ENCODE peak calls at places on chromosomes 4 and X, in ten cellular contexts. L is left ventricle myocardium inferior, T is esophagus squamous epithelium, U is right atrium auricular region, Q is stomach, A is GM23338, G is breast epithelium, M is psoas muscle, X is PC-3, N is suprapubic skin. Y is an unnamed sample. For H3K36me3, the result is how much of the 10 kb centered on the place peaks cover.

GRCh38 chrX:155864655-155865054 is 16.5 kb upstream of the VAMP7 start:
- DNase-seq in L (no peak), T (no peak), U (no peak), Q (no peak), A (peak), G (no peak), M (no peak), X (peak), N (no peak), Y (no peak)

GRCh38 chr4:14169460-14169859 is 541.9 kb upstream of the BOD1L1 start:
- DNase-seq in L (no peak), T (no peak), U (no peak), Q (no peak), A (no peak), G (no peak), M (no peak), X (peak), N (no peak), Y (no peak)

GRCh38 chr4:107870236-107870635 is 45.5 kb downstream of the SGMS2 start:
- DNase-seq in L (no peak), T (no peak), U (no peak), Q (no peak), A (no peak), G (no peak), M (no peak), X (no peak), N (no peak), Y (no peak)

GRCh38 chr4:3729188-3729884 is 36.8 kb upstream of the ADRA2C start:
- DNase-seq in L (no peak), T (no peak), U (no peak), Q (no peak), A (no peak), G (no peak), M (no peak), X (no peak), N (no peak), Y (no peak)

GRCh38 chr4:110854021-110854678 is 231.3 kb upstream of the PITX2 start:
- DNase-seq in L (no peak), T (no peak), U (no peak), Q (no peak), A (no peak), G (peak), M (no peak), X (peak), N (no peak), Y (no peak)

GRCh38 chr4:142549248-142549647 is 296.9 kb downstream of the INPP4B start:
- DNase-seq in L (no peak), T (no peak), U (no peak), Q (no peak), A (no peak), G (no peak), M (no peak), X (peak), N (no peak), Y (no peak)

GRCh38 chr4:139508581-139509237 is 47.3 kb downstream of the SETD7 start:
- DNase-seq in L (no peak), T (no peak), U (no peak), Q (no peak), A (no peak), G (no peak), M (no peak), X (no peak), N (no peak), Y (no peak)

GRCh38 chrX:152635941-152636340 is 1.8 kb upstream of the GABRQ start:
- DNase-seq in L (no peak), T (no peak), U (no peak), Q (no peak), A (peak), G (peak), M (no peak), X (peak), N (no peak), Y (peak)

GRCh38 chr4:185424905-185425599 is 712 bp downstream of the UFSP2 start:
- DNase-seq in L (no peak), T (no peak), U (no peak), Q (no peak), A (no peak), G (no peak), M (no peak), X (no peak), N (no peak), Y (no peak)

GRCh38 chr4:121784975-121785374 is 16.1 kb upstream of the EXOSC9 start:
- DNase-seq in L (no peak), T (no peak), U (no peak), Q (no peak), A (no peak), G (peak), M (no peak), X (peak), N (no peak), Y (no peak)

GRCh38 chr4:120291541-120291940 is 224.9 kb upstream of the MAD2L1 start:
- DNase-seq in L (no peak), T (no peak), U (no peak), Q (no peak), A (no peak), G (no peak), M (no peak), X (no peak), N (no peak), Y (no peak)

GRCh38 chr4:120290553-120290952 is 223.9 kb upstream of the MAD2L1 start:
- DNase-seq in L (no peak), T (no peak), U (no peak), Q (no peak), A (no peak), G (no peak), M (no peak), X (no peak), N (no peak), Y (no peak)

DNA sequence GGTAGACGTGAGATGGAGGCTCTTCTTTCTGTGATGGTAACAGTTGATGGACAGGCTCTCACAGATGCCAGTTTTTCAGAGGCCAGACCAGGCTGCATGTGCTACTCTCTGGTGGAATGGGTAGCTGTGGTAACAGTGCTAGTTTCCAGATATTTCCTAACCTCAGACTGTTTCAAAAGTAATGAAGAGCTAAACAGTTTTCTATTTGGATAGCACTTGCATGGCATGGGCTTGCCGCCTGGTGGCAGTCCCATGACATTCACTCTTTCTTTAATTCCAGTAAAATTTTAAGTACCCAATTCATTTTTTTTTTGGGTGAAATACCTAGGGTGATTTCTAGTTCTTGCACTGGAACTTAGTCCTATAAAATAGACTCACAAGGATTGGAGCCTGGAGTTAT is 220.2 kb upstream of the MAD2L1 start:
- DNase-seq in L (no peak), T (no peak), U (no peak), Q (no peak), A (peak), G (no peak), M (no peak), X (peak), N (no peak), Y (no peak)
- TF ChIP-seq CTCF in L (no peak), T (no peak), U (no peak), Q (no peak), A (peak), G (no peak), M (no peak), X (peak), N (no peak), Y (no peak)

GRCh38 chr4:58843456-58843855 is 1733.3 kb upstream of the IGFBP7 start:
- DNase-seq in L (no peak), T (no peak), U (no peak), Q (no peak), A (no peak), G (no peak), M (no peak), X (no peak), N (no peak), Y (no peak)
- H3K36me3 ChIP-seq in L (under half), T (under half), U (under half), Q (under half), A (under half), G (under half), M (under half), X (under half), N (under half), Y (under half)

GRCh38 chrX:19912-20571 is 261.1 kb upstream of the PLCXD1 start:
- DNase-seq in L (no peak), T (no peak), U (no peak), Q (no peak), A (peak), G (no peak), M (peak), X (peak), N (no peak), Y (no peak)
- TF ChIP-seq CTCF in L (no peak), T (no peak), U (no peak), Q (no peak), A (no peak), G (no peak), M (no peak), X (no peak), N (no peak), Y (no peak)

GRCh38 chr4:8609824-8610350 is 17.3 kb downstream of the CPZ start:
- DNase-seq in L (no peak), T (no peak), U (no peak), Q (no peak), A (no peak), G (no peak), M (no peak), X (no peak), N (no peak), Y (no peak)
- H3K36me3 ChIP-seq in L (under half), T (under half), U (under half), Q (under half), A (under half), G (under half), M (under half), X (under half), N (under half), Y (under half)

GRCh38 chrX:97605271-97605670 is 721.6 kb downstream of the RPA4 start:
- DNase-seq in L (no peak), T (no peak), U (no peak), Q (no peak), A (no peak), G (no peak), M (no peak), X (no peak), N (no peak), Y (no peak)
- TF ChIP-seq CTCF in L (no peak), T (no peak), U (no peak), Q (no peak), A (no peak), G (no peak), M (no peak), X (no peak), N (no peak), Y (no peak)

GRCh38 chr4:48553720-48554119 is 63.7 kb downstream of the ZAR1 start:
- DNase-seq in L (no peak), T (no peak), U (no peak), Q (no peak), A (no peak), G (no peak), M (no peak), X (no peak), N (no peak), Y (no peak)
- H3K36me3 ChIP-seq in L (half or more), T (under half), U (half or more), Q (half or more), A (under half), G (under half), M (half or more), X (under half), N (half or more), Y (half or more)

DNA sequence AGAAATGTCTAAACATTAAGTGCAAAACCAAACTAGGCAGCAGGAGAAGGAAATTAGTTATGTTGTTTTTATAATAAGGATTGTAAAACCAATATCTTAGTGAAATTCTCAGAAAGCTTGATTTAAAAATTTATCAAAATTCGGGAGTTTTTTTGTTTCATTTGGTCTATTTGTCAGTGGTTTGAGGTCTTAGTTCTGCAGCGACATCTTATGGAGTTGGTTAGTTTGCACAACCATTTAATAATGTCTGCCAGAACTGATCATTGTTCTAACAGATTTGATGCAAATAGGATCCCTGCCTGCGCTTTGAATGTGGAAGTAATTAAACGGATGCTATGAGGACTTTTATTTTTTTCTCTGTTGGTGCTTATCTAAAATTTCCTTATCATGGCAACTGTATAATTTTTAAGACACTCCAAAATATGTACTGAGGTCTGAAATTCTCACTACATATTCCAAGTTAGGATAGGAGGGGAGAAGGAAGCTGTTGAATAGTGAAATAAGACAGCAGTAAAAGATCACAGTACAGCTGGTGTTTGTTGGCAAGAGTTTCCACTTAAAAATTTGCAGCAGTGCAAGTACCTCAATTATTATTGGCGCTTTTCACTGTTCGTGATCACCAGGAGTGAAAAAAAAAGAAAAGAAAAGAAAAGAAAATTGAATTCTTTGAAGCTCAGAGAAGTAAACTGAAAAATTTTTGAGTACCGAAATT is 2521.4 kb downstream of the ARAP2 start:
- DNase-seq in L (no peak), T (no peak), U (no peak), Q (no peak), A (no peak), G (no peak), M (no peak), X (peak), N (no peak), Y (no peak)
- TF ChIP-seq CTCF in L (no peak), T (no peak), U (peak), Q (no peak), A (no peak), G (no peak), M (no peak), X (peak), N (no peak), Y (no peak)

GRCh38 chr4:10312568-10312967 is 144.7 kb downstream of the ZNF518B start:
- DNase-seq in L (no peak), T (no peak), U (no peak), Q (no peak), A (no peak), G (no peak), M (no peak), X (no peak), N (no peak), Y (no peak)

GRCh38 chr4:10311939-10312338 is 145.3 kb downstream of the ZNF518B start:
- DNase-seq in L (no peak), T (no peak), U (no peak), Q (no peak), A (no peak), G (no peak), M (no peak), X (no peak), N (no peak), Y (no peak)

GRCh38 chr4:10316851-10317250 is 140.4 kb downstream of the ZNF518B start:
- DNase-seq in L (no peak), T (no peak), U (no peak), Q (no peak), A (no peak), G (no peak), M (no peak), X (no peak), N (no peak), Y (no peak)

GRCh38 chr4:10317345-10317744 is 139.9 kb downstream of the ZNF518B start:
- DNase-seq in L (no peak), T (no peak), U (no peak), Q (no peak), A (no peak), G (no peak), M (no peak), X (no peak), N (no peak), Y (no peak)

GRCh38 chr4:10315638-10316037 is 141.6 kb downstream of the ZNF518B start:
- DNase-seq in L (no peak), T (no peak), U (no peak), Q (no peak), A (no peak), G (no peak), M (no peak), X (no peak), N (no peak), Y (no peak)
- H3K36me3 ChIP-seq in L (under half), T (under half), U (under half), Q (under half), A (under half), G (under half), M (under half), X (under half), N (under half), Y (under half)

GRCh38 chrX:77597090-77597489 is 149.9 kb downstream of the FGF16 start:
- DNase-seq in L (no peak), T (no peak), U (no peak), Q (no peak), A (peak), G (no peak), M (no peak), X (peak), N (no peak), Y (no peak)
- TF ChIP-seq CTCF in L (peak), T (peak), U (peak), Q (no peak), A (no peak), G (no peak), M (peak), X (peak), N (no peak), Y (no peak)

GRCh38 chr4:87128006-87128705 is 92.3 kb downstream of the KLHL8 start:
- DNase-seq in L (no peak), T (no peak), U (no peak), Q (no peak), A (no peak), G (no peak), M (no peak), X (no peak), N (no peak), Y (no peak)
- H3K36me3 ChIP-seq in L (half or more), T (under half), U (half or more), Q (half or more), A (under half), G (under half), M (half or more), X (under half), N (half or more), Y (under half)

Y was measured in tibial nerve.